ENCODE peak calls at places on chromosomes 5 and 9, in six cellular contexts. Z is non-pigmented ciliary epithelial cell, C is anterior cingulate cortex, Y is HTR-8/SVneo, N is NCI-H2081, Q is SK-N-SH. V is an unnamed sample.

GRCh38 chr9:38435526-38435925 is 11.3 kb upstream of the IGFBPL1 start:
- DNase-seq in N (no peak), Q (no peak), Y (no peak), C (no peak), Z (no peak), V (no peak)

GRCh38 chr9:124450241-124450924 is at the start of gene ADGRD2:
- DNase-seq in Y (no peak), Z (no peak), C (no peak), Q (peak; percentile 95), N (peak; percentile 23), V (no peak)

GRCh38 chr9:69877852-69878507 is 57.4 kb downstream of the CFAP95 start:
- DNase-seq in N (peak; percentile 55), Z (no peak), Y (peak; percentile 23), Q (peak; percentile 11), C (no peak), V (no peak)

GRCh38 chr5:59341155-59341554 is 552.4 kb downstream of the PDE4D start:
- DNase-seq in Y (no peak), C (no peak), Z (no peak), Q (no peak), N (no peak), V (no peak)

GRCh38 chr5:81525690-81526089 is 131.8 kb upstream of the ACOT12 start:
- DNase-seq in Z (peak; percentile 19), Q (no peak), Y (no peak), N (no peak), C (no peak), V (no peak)

GRCh38 chr9:35303567-35303966 is 141.8 kb downstream of the UNC13B start:
- DNase-seq in Z (no peak), N (no peak), Y (no peak), C (no peak), Q (no peak), V (no peak)

GRCh38 chr5:17367256-17367845 is 130.7 kb upstream of the TAF11L2 start:
- DNase-seq in Q (no peak), Z (no peak), N (no peak), C (no peak), Y (no peak), V (no peak)

GRCh38 chr9:3578786-3579185 is 53.0 kb upstream of the RFX3 start:
- DNase-seq in Q (no peak), C (no peak), N (no peak), Y (no peak), Z (peak; percentile 52), V (no peak)

V was measured in C1 segment of cervical spinal cord.